ENCODE peak calls at places on chromosomes 2 and 18, in eight cellular contexts. D, K, L, B, H, X, W and J are unnamed samples.

GRCh38 chr2:241300000-241300399 is 15.5 kb downstream of the HDLBP start:
- DNase-seq in D (no peak), K (no peak), L (no peak), B (no peak), H (peak; percentile 20), X (no peak), W (no peak), J (no peak)

GRCh38 chr2:221255862-221256261 is 316.2 kb downstream of the EPHA4 start:
- DNase-seq in D (no peak), K (peak; percentile 23), L (no peak), B (no peak), H (no peak), X (no peak), W (no peak), J (no peak)

GRCh38 chr18:28903366-28903765 is 726.4 kb upstream of the CDH2 start:
- DNase-seq in D (no peak), K (no peak), L (no peak), B (no peak), H (no peak), X (no peak), W (no peak), J (no peak)

GRCh38 chr2:43605079-43605655 is 9.3 kb upstream of the THADA start:
- DNase-seq in D (no peak), K (peak; percentile 43), L (no peak), B (no peak), H (peak; percentile 60), X (no peak), W (no peak), J (peak; percentile 14)

GRCh38 chr2:20665261-20666113 is 1.5 kb upstream of the GDF7 start:
- DNase-seq in D (no peak), K (no peak), L (no peak), B (peak; percentile 70), H (no peak), X (no peak), W (no peak), J (no peak)

GRCh38 chr2:216107320-216107719 is 1.8 kb upstream of the XRCC5 start:
- DNase-seq in D (no peak), K (no peak), L (no peak), B (no peak), H (no peak), X (no peak), W (no peak), J (no peak)

GRCh38 chr2:225036431-225036830 is 5.8 kb downstream of the DOCK10 start:
- DNase-seq in D (no peak), K (no peak), L (no peak), B (no peak), H (no peak), X (no peak), W (no peak), J (no peak)

GRCh38 chr2:54107903-54108615 is 7.4 kb upstream of the ACYP2 start:
- DNase-seq in D (no peak), K (no peak), L (no peak), B (no peak), H (no peak), X (no peak), W (no peak), J (no peak)

GRCh38 chr18:424071-424868 is 76.2 kb downstream of the COLEC12 start:
- DNase-seq in D (no peak), K (peak; percentile 92), L (no peak), B (no peak), H (no peak), X (no peak), W (no peak), J (no peak)

DNA sequence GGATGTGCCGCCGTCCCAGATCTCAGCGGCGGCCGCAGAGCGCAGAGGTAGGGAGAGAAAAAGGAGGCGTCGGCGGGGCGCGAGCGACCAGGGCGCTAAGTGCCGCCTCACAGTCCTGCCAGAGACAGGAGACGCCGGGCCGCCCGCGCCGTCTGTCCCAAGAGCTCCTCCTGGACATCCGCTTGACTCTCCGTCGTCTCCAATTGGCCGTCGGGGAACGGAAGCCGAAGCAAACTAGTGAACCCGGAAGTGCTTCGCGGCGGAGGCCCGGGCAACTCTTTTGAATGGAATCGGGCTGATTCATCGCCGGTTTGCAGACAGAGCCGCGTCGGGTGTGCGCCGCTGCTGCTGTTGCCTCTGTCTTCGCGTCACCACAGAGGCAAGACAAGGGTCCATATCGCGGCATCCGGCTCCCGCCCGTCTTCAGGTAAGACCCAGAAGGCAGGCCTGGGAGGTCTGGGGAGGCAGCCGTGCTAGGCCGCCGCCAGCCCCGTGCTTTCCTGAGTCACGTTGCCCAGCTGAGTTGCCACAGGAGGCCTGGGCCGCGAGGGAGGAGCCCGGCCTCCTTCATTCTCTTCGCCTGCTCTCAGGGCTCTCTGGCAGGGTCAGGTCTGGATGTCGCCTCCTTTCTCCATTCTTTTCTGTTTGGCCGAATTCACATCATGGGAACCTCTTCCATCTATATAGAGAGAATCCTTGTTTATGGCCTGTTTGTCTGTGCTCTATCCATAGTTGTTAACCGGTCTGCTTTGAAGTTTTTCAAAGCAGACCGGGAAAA is at the start of gene PSMD14:
- DNase-seq in D (peak; percentile 91), K (peak; percentile 95), L (peak; percentile 98), B (peak; percentile 86), H (peak; percentile 98), X (peak; percentile 95), W (peak; percentile 97), J (peak; percentile 95)
- TF ChIP-seq POLR2AphosphoS5 in D (peak; percentile 94), K (peak; percentile 96), L (peak; percentile 93), B (peak; percentile 92), H (peak; percentile 87), X (peak; percentile 75), W (peak; percentile 82), J (peak; percentile 84)

GRCh38 chr2:171319164-171319810 is 114.5 kb downstream of the METTL8 start:
- DNase-seq in D (no peak), K (peak; percentile 86), L (no peak), B (peak; percentile 38), H (no peak), X (no peak), W (no peak), J (no peak)
- TF ChIP-seq POLR2A in D (no peak), K (no peak), L (no peak), B (no peak), H (no peak), X (no peak), W (no peak), J (no peak)

GRCh38 chr2:176097820-176098365 is 1.7 kb upstream of the HOXD12 start:
- DNase-seq in D (no peak), K (no peak), L (no peak), B (no peak), H (no peak), X (no peak), W (no peak), J (no peak)

GRCh38 chr2:176096243-176096985 is 3.2 kb upstream of the HOXD12 start:
- DNase-seq in D (no peak), K (peak; percentile 46), L (no peak), B (peak; percentile 53), H (peak; percentile 29), X (no peak), W (no peak), J (no peak)

GRCh38 chr2:176095421-176095820 is 2.9 kb downstream of the HOXD13 start:
- DNase-seq in D (no peak), K (no peak), L (no peak), B (peak; percentile 13), H (no peak), X (no peak), W (no peak), J (no peak)

GRCh38 chr2:176098366-176099158 is 1.0 kb upstream of the HOXD12 start:
- DNase-seq in D (peak; percentile 24), K (no peak), L (no peak), B (peak; percentile 73), H (no peak), X (no peak), W (no peak), J (no peak)

GRCh38 chr2:176096986-176097819 is 2.4 kb upstream of the HOXD12 start:
- DNase-seq in D (peak; percentile 76), K (peak; percentile 72), L (peak; percentile 90), B (peak; percentile 91), H (peak; percentile 84), X (peak; percentile 92), W (peak; percentile 66), J (peak; percentile 72)
- H3K4me3 ChIP-seq in D (peak overlapping the region; percentile 43), K (no peak overlapping the region), L (peak overlapping the region; percentile 37), B (peak overlapping the region; percentile 1), H (peak overlapping the region; percentile 29), X (peak overlapping the region; percentile 69), W (peak overlapping the region; percentile 30), J (peak overlapping the region; percentile 30)

GRCh38 chr2:200288670-200289429 is 17.6 kb upstream of the SPATS2L start:
- DNase-seq in D (no peak), K (no peak), L (no peak), B (no peak), H (no peak), X (no peak), W (no peak), J (no peak)
- TF ChIP-seq POLR2AphosphoS5 in D (no peak), K (no peak), L (no peak), B (no peak), H (no peak), X (no peak), W (no peak), J (no peak)